ENCODE peak calls at places on chromosomes 4 and X, in four cellular contexts. E is CD4-positive, alpha-beta T cell; N is PC-3; I is heart left ventricle. M is an unnamed sample.

GRCh38 chr4:186740822-186741221 is 17.2 kb upstream of the FAT1 start:
- DNase-seq in E (no peak), N (no peak), I (no peak), M (no peak)

GRCh38 chr4:36243355-36244256 is 708 bp downstream of the ARAP2 start:
- DNase-seq in E (peak), N (peak), I (peak), M (no peak)

GRCh38 chr4:176534566-176534965 is 214.8 kb downstream of the SPCS3 start:
- DNase-seq in E (no peak), N (peak), I (no peak), M (no peak)

GRCh38 chr4:113881256-113881655 is 98.2 kb downstream of the ARSJ start:
- DNase-seq in E (no peak), N (peak), I (no peak), M (no peak)

GRCh38 chr4:102247041-102247440 is 98.2 kb downstream of the SLC39A8 start:
- DNase-seq in E (no peak), N (peak), I (no peak), M (no peak)

GRCh38 chrX:13473666-13474516 is 95.5 kb upstream of the EGFL6 start:
- DNase-seq in E (peak), N (no peak), I (peak), M (no peak)

GRCh38 chr4:26073886-26074560 is 160.0 kb downstream of the SMIM20 start:
- DNase-seq in E (no peak), N (no peak), I (no peak), M (no peak)

GRCh38 chrX:149114001-149114400 is 391.1 kb downstream of the IDS start:
- DNase-seq in E (no peak), N (no peak), I (no peak), M (no peak)

GRCh38 chr4:56245547-56246229 is 141.6 kb downstream of the AASDH start:
- DNase-seq in E (no peak), N (no peak), I (no peak), M (no peak)

GRCh38 chrX:49268702-49269009 is 937 bp upstream of the PPP1R3F start:
- DNase-seq in E (no peak), N (no peak), I (no peak), M (no peak)

GRCh38 chr4:184347251-184348239 is 126.8 kb downstream of the IRF2 start:
- DNase-seq in E (no peak), N (peak), I (peak), M (no peak)

GRCh38 chr4:3087398-3087797 is 12.9 kb downstream of the HTT start:
- DNase-seq in E (no peak), N (no peak), I (no peak), M (no peak)
- TF ChIP-seq CTCF in E (no peak), N (no peak), I (no peak), M (no peak)

GRCh38 chrX:18894156-18894555 is 89.8 kb downstream of the PHKA2 start:
- DNase-seq in E (no peak), N (no peak), I (no peak), M (no peak)
- TF ChIP-seq CTCF in E (no peak), N (no peak), I (no peak), M (no peak)

GRCh38 chr4:134019657-134020056 is 181.9 kb downstream of the PABPC4L start:
- DNase-seq in E (no peak), N (no peak), I (no peak), M (no peak)

GRCh38 chr4:134018845-134019244 is 182.7 kb downstream of the PABPC4L start:
- DNase-seq in E (no peak), N (no peak), I (no peak), M (no peak)

GRCh38 chr4:134028411-134028810 is 173.2 kb downstream of the PABPC4L start:
- DNase-seq in E (no peak), N (no peak), I (no peak), M (no peak)

GRCh38 chr4:134027931-134028330 is 173.7 kb downstream of the PABPC4L start:
- DNase-seq in E (no peak), N (peak), I (no peak), M (no peak)

GRCh38 chr4:134024251-134024650 is 177.3 kb downstream of the PABPC4L start:
- DNase-seq in E (no peak), N (peak), I (no peak), M (no peak)
- TF ChIP-seq CTCF in E (no peak), N (peak), I (no peak), M (peak)

DNA sequence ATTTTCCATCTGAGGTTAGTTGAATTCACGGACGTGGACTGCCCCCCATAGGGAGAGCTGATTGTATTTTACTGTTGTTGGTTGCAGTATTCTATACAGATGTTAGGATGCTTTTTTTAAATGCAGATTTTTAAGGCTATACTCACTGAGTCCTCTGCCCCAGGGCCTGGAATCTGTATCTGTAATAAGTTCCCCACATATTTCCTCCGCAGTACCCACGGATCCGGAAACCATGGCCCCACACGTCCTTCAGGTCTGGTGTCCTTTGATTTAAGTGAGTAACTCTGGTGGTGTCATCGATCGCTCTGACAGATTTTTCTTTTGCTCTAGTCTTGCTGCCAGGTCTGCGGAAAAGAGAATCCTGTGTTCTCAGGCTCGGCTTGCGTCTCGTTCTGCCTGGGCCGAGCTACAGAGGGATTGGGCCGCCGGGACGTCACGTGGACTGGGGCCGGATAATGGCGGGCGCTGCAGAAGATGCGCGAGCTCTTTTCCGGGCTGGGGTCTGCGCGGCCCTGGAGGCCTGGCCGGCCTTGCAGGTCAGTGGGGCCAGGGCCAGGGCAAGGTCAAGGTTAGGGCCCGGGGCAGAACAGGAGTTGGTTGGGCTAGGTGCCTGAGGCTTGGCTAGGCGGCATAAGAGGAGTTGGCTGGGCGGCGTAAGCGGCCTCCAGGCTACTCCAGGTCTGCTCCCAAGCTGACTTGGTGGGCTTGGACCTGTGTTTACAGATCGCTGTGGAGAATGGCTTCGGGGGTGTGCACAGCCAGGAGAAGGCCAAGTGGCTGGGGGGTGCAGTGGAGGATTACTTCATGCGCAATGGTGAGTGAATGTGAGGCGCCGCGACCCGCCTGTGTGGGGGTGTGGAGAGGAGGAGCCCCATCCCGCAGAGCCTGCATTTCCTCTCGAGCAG is at the start of gene TSR2:
- DNase-seq in E (peak), N (peak), I (peak), M (no peak)
- TF ChIP-seq CTCF in E (no peak), N (peak), I (no peak), M (peak)

GRCh38 chr4:7124643-7125442 is 57.0 kb upstream of the GRPEL1 start:
- DNase-seq in E (no peak), N (peak), I (peak), M (no peak)
- TF ChIP-seq CTCF in E (no peak), N (peak), I (no peak), M (no peak)

GRCh38 chrX:147827070-147827469 is 84.6 kb upstream of the FMR1 start:
- DNase-seq in E (no peak), N (no peak), I (no peak), M (no peak)

GRCh38 chrX:147832707-147833348 is 78.9 kb upstream of the FMR1 start:
- DNase-seq in E (no peak), N (no peak), I (no peak), M (no peak)

DNA sequence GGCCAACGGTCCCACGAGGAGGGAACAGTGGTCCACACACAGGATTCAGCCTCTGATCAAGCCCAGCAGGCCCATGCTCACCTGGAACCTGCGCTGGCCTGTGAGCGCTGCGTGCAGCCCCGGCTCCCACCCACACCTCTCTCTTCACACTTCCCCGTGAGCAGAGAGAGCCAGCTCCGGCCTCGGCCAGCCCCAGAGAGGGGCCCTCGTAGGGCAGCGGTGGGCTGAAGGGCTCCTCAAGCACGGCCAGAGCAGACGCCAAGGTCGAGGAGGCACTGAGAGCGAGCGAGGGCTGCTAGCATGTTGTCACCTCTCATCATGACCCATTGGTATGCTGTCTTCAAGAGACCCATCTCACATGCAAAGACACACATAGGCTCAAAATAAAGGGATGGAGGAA is 83.0 kb upstream of the FMR1 start:
- DNase-seq in E (no peak), N (no peak), I (no peak), M (no peak)
- TF ChIP-seq CTCF in E (no peak), N (no peak), I (no peak), M (no peak)

GRCh38 chr4:140858897-140859296 is 102.7 kb upstream of the TBC1D9 start:
- DNase-seq in E (no peak), N (no peak), I (no peak), M (no peak)
- TF ChIP-seq CTCF in E (no peak), N (no peak), I (no peak), M (no peak)

GRCh38 chrX:32281853-32282252 is 929.5 kb downstream of the DMD start:
- DNase-seq in E (no peak), N (no peak), I (no peak), M (no peak)
- TF ChIP-seq CTCF in E (no peak), N (no peak), I (no peak), M (peak)

DNA sequence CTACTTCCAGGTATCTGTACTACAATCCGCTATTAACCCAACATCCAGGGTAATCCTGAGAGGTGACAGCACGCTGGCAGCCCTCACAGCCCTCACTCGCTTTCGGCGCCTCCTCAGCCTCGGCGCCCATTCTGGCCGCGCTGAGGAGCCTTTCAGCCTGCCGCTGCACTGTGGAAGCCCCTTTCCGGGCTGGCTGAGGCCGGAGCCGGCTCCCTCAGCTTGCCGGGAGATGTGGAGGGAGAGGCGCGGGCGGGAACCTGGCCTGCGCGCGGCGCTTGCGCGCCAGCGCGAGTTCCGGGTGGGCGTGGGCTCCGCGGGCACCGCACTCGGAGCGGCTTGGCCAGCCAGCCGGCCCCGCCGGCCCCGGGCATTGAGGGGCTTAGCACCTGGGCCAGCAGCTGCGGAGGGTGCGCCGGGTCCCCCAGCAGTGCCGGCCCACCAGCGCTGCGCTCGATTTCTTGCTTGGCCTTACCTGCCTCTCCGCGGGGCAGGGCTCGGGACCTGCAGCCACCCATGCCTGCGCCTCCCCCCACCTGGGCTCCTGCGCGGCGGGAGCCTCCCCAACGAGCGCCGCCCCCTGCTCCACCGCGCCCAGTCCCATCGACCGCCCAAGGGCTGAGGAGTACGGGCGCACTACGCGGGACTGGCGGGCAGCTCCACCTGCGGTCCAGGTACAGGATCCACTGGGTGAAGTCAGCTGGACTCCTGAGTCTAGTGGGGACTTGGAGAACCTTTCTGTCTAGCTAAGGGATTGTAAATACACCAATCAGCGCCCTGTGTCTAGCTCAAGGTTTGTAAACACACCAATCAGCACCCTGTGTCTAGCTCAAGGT is 87.3 kb downstream of the PRSS12 start:
- DNase-seq in E (no peak), N (no peak), I (no peak), M (no peak)
- TF ChIP-seq CTCF in E (no peak), N (no peak), I (no peak), M (no peak)

M was measured in D721Med.